ENCODE peak calls at places on chromosomes 11 and 22, in six cellular contexts. O is stimulated activated CD4-positive, alpha-beta T cell treated with anti-CD3 and anti-CD28 coated beads, Interleukin-15, amount 100 ng/mL, for 24 hours; J is A673; F is PC-9; D is left colon; M is AG08395. R is an unnamed sample.

GRCh38 chr22:50665738-50666137 is 6.9 kb upstream of the SHANK3 start:
- DNase-seq in O (no peak), J (no peak), F (no peak), D (no peak), M (no peak), R (no peak)

GRCh38 chr11:28730336-28730735 is 622.1 kb downstream of the METTL15 start:
- DNase-seq in O (no peak), J (peak), F (no peak), D (no peak), M (peak), R (no peak)

GRCh38 chr22:41899110-41899509 is 15.8 kb downstream of the SHISA8 start:
- DNase-seq in O (no peak), J (no peak), F (no peak), D (no peak), M (no peak), R (no peak)

GRCh38 chr11:877565-877964 is 33.0 kb downstream of the CHID1 start:
- DNase-seq in O (peak), J (peak), F (no peak), D (no peak), M (no peak), R (no peak)

GRCh38 chr11:10669258-10670033 is 24.1 kb downstream of the IRAG1 start:
- DNase-seq in O (no peak), J (peak), F (no peak), D (no peak), M (peak), R (no peak)

GRCh38 chr11:67352546-67353316 is 615 bp downstream of the POLD4 start:
- DNase-seq in O (no peak), J (no peak), F (no peak), D (peak), M (no peak), R (no peak)

GRCh38 chr22:33426451-33426850 is 368.3 kb upstream of the SYN3 start:
- DNase-seq in O (no peak), J (no peak), F (no peak), D (no peak), M (no peak), R (no peak)

GRCh38 chr11:707817-708420 is 1.9 kb downstream of the EPS8L2 start:
- DNase-seq in O (no peak), J (no peak), F (peak), D (no peak), M (no peak), R (no peak)

GRCh38 chr22:26172389-26172990 is 3.2 kb downstream of the SEZ6L start:
- DNase-seq in O (peak), J (peak), F (peak), D (peak), M (peak), R (no peak)

GRCh38 chr22:20437253-20438065 is at the start of gene SCARF2:
- DNase-seq in O (no peak), J (no peak), F (no peak), D (peak), M (peak), R (no peak)

GRCh38 chr11:65703846-65704245 is 8.2 kb upstream of the KAT5 start:
- DNase-seq in O (no peak), J (no peak), F (no peak), D (no peak), M (no peak), R (no peak)

GRCh38 chr11:74055938-74056337 is 47.1 kb upstream of the UCP3 start:
- DNase-seq in O (no peak), J (no peak), F (no peak), D (no peak), M (peak), R (no peak)

GRCh38 chr11:34250732-34251639 is 106.8 kb downstream of the ABTB2 start:
- DNase-seq in O (peak), J (peak), F (peak), D (peak), M (peak), R (peak)

GRCh38 chr11:96607890-96608558 is 218.2 kb downstream of the JRKL start:
- DNase-seq in O (no peak), J (peak), F (no peak), D (no peak), M (no peak), R (no peak)

GRCh38 chr22:31046591-31047226 is 34.4 kb upstream of the SMTN start:
- DNase-seq in O (no peak), J (no peak), F (no peak), D (peak), M (no peak), R (no peak)

GRCh38 chr11:94768602-94769511 is 701 bp downstream of the AMOTL1 start:
- DNase-seq in O (peak), J (peak), F (peak), D (peak), M (no peak), R (no peak)

GRCh38 chr11:121367434-121367833 is 74.9 kb downstream of the SC5D start:
- DNase-seq in O (peak), J (peak), F (no peak), D (no peak), M (no peak), R (no peak)

GRCh38 chr22:29216873-29217666 is 11.4 kb downstream of the EMID1 start:
- DNase-seq in O (no peak), J (no peak), F (no peak), D (no peak), M (no peak), R (no peak)

GRCh38 chr11:111097191-111097590 is 148.3 kb upstream of the POU2AF2 start:
- DNase-seq in O (peak), J (peak), F (peak), D (peak), M (no peak), R (no peak)

GRCh38 chr11:108063410-108063809 is 54.7 kb downstream of the CUL5 start:
- DNase-seq in O (no peak), J (no peak), F (no peak), D (no peak), M (no peak), R (no peak)

GRCh38 chr11:56624661-56625110 is 10.0 kb upstream of the OR5M1 start:
- DNase-seq in O (no peak), J (peak), F (peak), D (peak), M (peak), R (no peak)

GRCh38 chr11:123725995-123726655 is 15.3 kb downstream of the ZNF202 start:
- DNase-seq in O (no peak), J (no peak), F (no peak), D (no peak), M (no peak), R (no peak)

GRCh38 chr11:2072551-2073261 is 66.5 kb downstream of the IGF2 start:
- DNase-seq in O (no peak), J (no peak), F (no peak), D (no peak), M (no peak), R (no peak)

GRCh38 chr22:24592144-24592845 is 578 bp downstream of the LRRC75B start:
- DNase-seq in O (peak), J (no peak), F (no peak), D (peak), M (peak), R (no peak)